ENCODE peak calls at places on chromosomes 13 and 19, in seven cellular contexts. B is stimulated activated CD4-positive, alpha-beta T cell treated with anti-CD3 and anti-CD28 coated beads, Interleukin-12 subunit alpha, Interleukin-12 subunit beta, amount 100 ng/mL, for 48 hours; L is lower lobe of right lung; O is AG09309; S is naive thymus-derived CD4-positive, alpha-beta T cell; A is substantia nigra; Z is mesenteric fat pad. T is an unnamed sample.

GRCh38 chr19:27906081-27906480 is 1306.9 kb downstream of the UQCRFS1 start:
- DNase-seq in O (no peak), B (no peak), Z (no peak), S (no peak), A (peak; percentile 80), L (no peak), T (no peak)

GRCh38 chr13:51910508-51910907 is 48.7 kb downstream of the CCDC70 start:
- DNase-seq in Z (no peak), S (no peak), B (no peak), L (no peak), A (no peak), O (no peak), T (peak; percentile 22)

GRCh38 chr19:19485161-19485997 is 30.0 kb downstream of the TSSK6 start:
- DNase-seq in Z (no peak), A (no peak), B (no peak), S (no peak), O (no peak), L (no peak), T (no peak)

GRCh38 chr13:106173346-106173745 is 362.1 kb downstream of the EFNB2 start:
- DNase-seq in Z (no peak), O (no peak), S (no peak), B (no peak), L (no peak), A (no peak), T (no peak)

GRCh38 chr19:3353493-3353892 is 12.9 kb upstream of the NFIC start:
- DNase-seq in S (no peak), Z (no peak), A (no peak), O (no peak), B (no peak), L (no peak), T (no peak)

GRCh38 chr13:27053902-27054595 is 117.6 kb downstream of the USP12 start:
- DNase-seq in B (no peak), O (peak; percentile 55), A (no peak), Z (no peak), S (no peak), L (no peak), T (no peak)

GRCh38 chr19:46762245-46762890 is 16.1 kb upstream of the STRN4 start:
- DNase-seq in A (no peak), B (no peak), Z (no peak), O (no peak), L (no peak), S (no peak), T (no peak)

GRCh38 chr19:38060346-38060745 is 153.3 kb downstream of the SIPA1L3 start:
- DNase-seq in S (no peak), A (no peak), B (no peak), O (no peak), L (no peak), Z (no peak), T (no peak)

GRCh38 chr13:102182170-102182569 is 219.7 kb downstream of the FGF14 start:
- DNase-seq in B (no peak), O (no peak), L (no peak), A (no peak), S (no peak), Z (no peak), T (no peak)